ENCODE peak calls at places on chromosomes 5 and 9, in four cellular contexts. A is WTC11, R is K562, H is HepG2. W is an unnamed sample.

GRCh38 chr5:124746252-124746915 is at the start of gene ZNF608:
- DNase-seq in H (peak; percentile 6), R (no peak), A (no peak), W (peak; percentile 27)

GRCh38 chr5:67880876-67881275 is 334.7 kb upstream of the PIK3R1 start:
- DNase-seq in A (no peak), H (no peak), R (no peak), W (no peak)

GRCh38 chr5:74851684-74852353 is 14.4 kb downstream of the FAM169A start:
- DNase-seq in H (no peak), A (no peak), R (no peak), W (peak; percentile 15)

GRCh38 chr5:8188874-8189588 is 320.1 kb downstream of the MTRR start:
- DNase-seq in A (no peak), R (no peak), H (no peak), W (no peak)

GRCh38 chr5:10466446-10467073 is 24.9 kb downstream of the ROPN1L start:
- DNase-seq in R (no peak), H (no peak), A (no peak), W (no peak)

GRCh38 chr5:169429044-169429443 is 128.1 kb upstream of the SLIT3 start:
- DNase-seq in A (no peak), R (no peak), H (no peak), W (no peak)

GRCh38 chr9:88007291-88007650 is 32.9 kb upstream of the CDK20 start:
- DNase-seq in A (peak; percentile 13), R (no peak), H (no peak), W (no peak)

GRCh38 chr5:107303581-107303980 is 367.2 kb downstream of the EFNA5 start:
- DNase-seq in A (no peak), R (no peak), H (no peak), W (no peak)

GRCh38 chr5:111422245-111422644 is 90.1 kb downstream of the STARD4 start:
- DNase-seq in R (no peak), A (no peak), H (no peak), W (no peak)

GRCh38 chr5:82334856-82335255 is 56.7 kb upstream of the RPS23 start:
- DNase-seq in H (no peak), R (peak; percentile 48), A (no peak), W (no peak)

GRCh38 chr9:34133436-34133949 is 7.0 kb upstream of the DCAF12 start:
- DNase-seq in A (no peak), H (no peak), R (no peak), W (no peak)

GRCh38 chr5:73311291-73312110 is 137.1 kb downstream of the FOXD1 start:
- DNase-seq in R (no peak), H (no peak), A (peak; percentile 34), W (no peak)

GRCh38 chr9:79256691-79257213 is 315.0 kb upstream of the TLE4 start:
- DNase-seq in A (no peak), H (no peak), R (no peak), W (no peak)

GRCh38 chr5:172904643-172905345 is 54.4 kb upstream of the RPL26L1 start:
- DNase-seq in A (no peak), H (peak; percentile 19), R (no peak), W (no peak)
- TF ChIP-seq NR3C1 in A (no peak), H (no peak), R (no peak), W (no peak)

GRCh38 chr5:163330723-163331668 is 106.4 kb upstream of the CCNG1 start:
- DNase-seq in R (no peak), A (peak; percentile 24), H (no peak), W (no peak)
- TF ChIP-seq NR3C1 in R (no peak), A (no peak), H (no peak), W (no peak)

DNA sequence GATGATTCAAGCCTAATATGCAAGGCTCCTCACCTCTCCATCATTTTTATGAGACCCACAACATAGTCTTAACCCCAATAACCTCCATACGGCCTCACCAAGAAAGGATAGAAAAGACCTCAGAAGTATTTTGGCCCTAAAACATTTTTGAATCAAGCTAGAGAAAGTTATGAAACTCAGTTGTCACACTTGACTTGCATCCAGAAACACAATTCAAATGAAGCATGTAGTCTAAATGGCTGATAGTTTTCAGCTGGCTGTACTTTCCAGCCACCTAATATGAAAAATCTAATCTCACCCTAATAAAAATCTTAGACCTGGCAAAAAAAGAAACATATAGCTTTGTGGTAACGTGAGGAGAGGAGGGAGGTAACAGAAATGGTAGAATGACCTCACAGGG is 116.0 kb downstream of the ARL15 start:
- DNase-seq in A (no peak), H (no peak), R (no peak), W (no peak)
- TF ChIP-seq NR3C1 in A (no peak), H (no peak), R (no peak), W (no peak)

DNA sequence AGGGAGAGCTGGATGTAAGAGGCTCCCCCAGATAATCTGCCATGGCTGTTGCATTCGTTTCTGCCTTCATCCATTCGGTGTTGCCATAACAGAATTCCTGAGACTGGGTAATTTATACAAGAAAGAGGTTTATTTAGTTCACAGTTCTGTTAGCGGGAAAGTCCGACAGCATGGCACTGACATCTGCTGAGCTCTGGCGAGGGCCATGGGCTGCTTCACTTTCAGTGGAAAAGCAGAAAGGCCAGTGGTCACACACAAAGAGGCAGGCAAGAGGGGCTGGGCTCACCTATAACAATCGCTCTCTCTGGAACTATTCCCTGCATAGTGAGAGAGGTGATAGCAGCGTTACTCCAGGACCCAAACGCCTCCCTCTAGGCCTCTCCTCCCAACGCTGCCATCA is 305.9 kb downstream of the MLLT3 start:
- DNase-seq in R (no peak), H (no peak), A (no peak), W (no peak)
- TF ChIP-seq NR3C1 in R (no peak), H (no peak), A (no peak), W (no peak)

DNA sequence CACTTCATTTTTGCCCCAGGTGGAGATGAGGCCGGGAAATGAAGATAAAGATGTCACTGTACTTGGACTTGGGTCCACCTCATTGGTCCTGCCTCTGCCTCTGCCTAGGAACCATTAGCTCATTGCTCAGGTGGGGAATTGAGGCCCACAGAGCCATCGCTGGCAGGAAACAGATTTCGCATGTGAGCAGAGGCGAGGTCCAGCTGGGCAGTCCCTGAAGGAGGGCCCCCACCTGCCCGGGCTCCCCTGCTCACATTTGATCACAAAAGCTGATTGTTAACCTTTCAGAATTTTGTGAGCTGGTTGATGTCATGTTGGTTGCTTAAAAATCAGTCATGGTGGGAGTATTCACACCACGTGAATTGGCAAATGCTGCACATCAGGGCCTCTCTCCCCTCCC is 273.8 kb upstream of the MVB12B start:
- DNase-seq in H (no peak), A (no peak), R (no peak), W (no peak)
- TF ChIP-seq NR3C1 in H (no peak), A (no peak), R (no peak), W (no peak)